ENCODE peak calls at places on chromosomes 6 and 20, in four cellular contexts. F, E, Q and I are unnamed samples.

GRCh38 chr20:19779634-19780033 is 21.6 kb downstream of the RIN2 start:
- DNase-seq in F (no peak), E (no peak), Q (no peak), I (no peak)

GRCh38 chr6:70547905-70548304 is 18.8 kb upstream of the SDHAF4 start:
- DNase-seq in F (no peak), E (no peak), Q (no peak), I (no peak)

GRCh38 chr6:122025104-122025503 is 374.3 kb upstream of the HSF2 start:
- DNase-seq in F (no peak), E (no peak), Q (no peak), I (no peak)

GRCh38 chr6:47655719-47656595 is 42.4 kb upstream of the ADGRF4 start:
- DNase-seq in F (no peak), E (no peak), Q (no peak), I (peak)

GRCh38 chr20:4850960-4851359 is 129.3 kb downstream of the PRND start:
- DNase-seq in F (no peak), E (no peak), Q (no peak), I (no peak)

GRCh38 chr6:53168516-53169257 is 20.0 kb upstream of the GCM1 start:
- DNase-seq in F (no peak), E (no peak), Q (no peak), I (no peak)

GRCh38 chr6:19024737-19025136 is 637.6 kb downstream of the RNF144B start:
- DNase-seq in F (no peak), E (no peak), Q (peak), I (no peak)

GRCh38 chr6:7146079-7146828 is 38.5 kb downstream of the RREB1 start:
- DNase-seq in F (peak), E (no peak), Q (no peak), I (peak)

GRCh38 chr6:157325069-157325805 is 1.9 kb upstream of the TMEM242 start:
- DNase-seq in F (no peak), E (no peak), Q (no peak), I (no peak)